ENCODE peak calls at places on chromosome X, in nine cellular contexts. D is renal cortical epithelial cell; V is T-helper 2 cell; Z is GM19239; M is choroid plexus epithelial cell; W is left kidney; G is spleen; E is ELR; Y is effector memory CD4-positive, alpha-beta T cell. F is an unnamed sample.
A peak's percentile ranks its signal among the peaks of the same experiment; 100 is the strongest.

GRCh38 chrX:136954930-136955329 is 74.4 kb upstream of the RBMX start:
- DNase-seq in D (peak; percentile 16), V (peak; percentile 52), Z (no peak), M (peak; percentile 66), W (peak; percentile 31), G (no peak), E (peak; percentile 49), Y (no peak), F (peak; percentile 56)

GRCh38 chrX:40245411-40246140 is 147.8 kb upstream of the BCOR start:
- DNase-seq in D (peak; percentile 65), V (peak; percentile 47), Z (no peak), M (peak; percentile 90), W (peak; percentile 47), G (no peak), E (peak; percentile 13), Y (no peak), F (no peak)

GRCh38 chrX:68997911-68998310 is 167.3 kb downstream of the PJA1 start:
- DNase-seq in D (no peak), V (no peak), Z (no peak), M (peak; percentile 66), W (peak; percentile 40), G (no peak), E (peak; percentile 4), Y (no peak), F (no peak)

GRCh38 chrX:56763556-56764152 is 34.6 kb downstream of the NBDY start:
- DNase-seq in D (no peak), V (peak; percentile 73), Z (no peak), M (no peak), W (no peak), G (peak; percentile 90), E (no peak), Y (peak; percentile 42), F (no peak)

GRCh38 chrX:51857159-51857733 is 36.2 kb upstream of the MAGED1 start:
- DNase-seq in D (no peak), V (no peak), Z (no peak), M (no peak), W (no peak), G (no peak), E (no peak), Y (no peak), F (no peak)

GRCh38 chrX:152917969-152918579 is 20.2 kb downstream of the ZNF185 start:
- DNase-seq in D (no peak), V (no peak), Z (no peak), M (peak; percentile 34), W (no peak), G (no peak), E (no peak), Y (no peak), F (no peak)

GRCh38 chrX:77527233-77528001 is 80.2 kb downstream of the FGF16 start:
- DNase-seq in D (no peak), V (no peak), Z (no peak), M (no peak), W (peak; percentile 16), G (peak; percentile 61), E (no peak), Y (no peak), F (peak; percentile 92)

GRCh38 chrX:49155243-49155899 is 7.2 kb upstream of the MAGIX start:
- DNase-seq in D (peak; percentile 82), V (peak; percentile 78), Z (no peak), M (peak; percentile 84), W (peak; percentile 77), G (no peak), E (peak; percentile 78), Y (peak; percentile 27), F (peak; percentile 96)

GRCh38 chrX:9626379-9626778 is 139.3 kb downstream of the GPR143 start:
- DNase-seq in D (peak; percentile 67), V (no peak), Z (no peak), M (no peak), W (no peak), G (no peak), E (no peak), Y (no peak), F (no peak)

GRCh38 chrX:7083468-7084396 is 63.8 kb upstream of the STS start:
- DNase-seq in D (peak; percentile 96), V (peak; percentile 94), Z (no peak), M (peak; percentile 92), W (no peak), G (no peak), E (peak; percentile 92), Y (peak; percentile 29), F (peak; percentile 52)

GRCh38 chrX:11759172-11759460 is 1.1 kb downstream of the MSL3 start:
- DNase-seq in D (no peak), V (no peak), Z (no peak), M (no peak), W (no peak), G (peak; percentile 88), E (no peak), Y (no peak), F (no peak)

GRCh38 chrX:49184294-49185061 is 1.7 kb downstream of the PRICKLE3 start:
- DNase-seq in D (peak; percentile 83), V (peak; percentile 44), Z (no peak), M (peak; percentile 90), W (peak; percentile 95), G (peak; percentile 89), E (peak; percentile 94), Y (no peak), F (no peak)

GRCh38 chrX:136892412-136892811 is 11.9 kb upstream of the RBMX start:
- DNase-seq in D (no peak), V (no peak), Z (no peak), M (no peak), W (no peak), G (no peak), E (no peak), Y (no peak), F (peak; percentile 27)

GRCh38 chrX:77937291-77937690 is 26.8 kb downstream of the ATP7A start:
- DNase-seq in D (peak; percentile 49), V (no peak), Z (no peak), M (peak; percentile 52), W (no peak), G (no peak), E (peak; percentile 78), Y (no peak), F (peak; percentile 33)

GRCh38 chrX:134244043-134244442 is 7.1 kb downstream of the CCDC160 start:
- DNase-seq in D (peak; percentile 62), V (no peak), Z (no peak), M (peak; percentile 72), W (peak; percentile 36), G (no peak), E (peak; percentile 4), Y (no peak), F (no peak)

GRCh38 chrX:8897259-8897658 is 96.1 kb upstream of the FAM9A start:
- DNase-seq in D (no peak), V (no peak), Z (no peak), M (no peak), W (no peak), G (no peak), E (peak; percentile 33), Y (no peak), F (no peak)

GRCh38 chrX:13398073-13398823 is 78.4 kb upstream of the ATXN3L start:
- DNase-seq in D (peak; percentile 98), V (no peak), Z (no peak), M (peak; percentile 98), W (peak; percentile 38), G (no peak), E (peak; percentile 97), Y (no peak), F (peak; percentile 4)

GRCh38 chrX:134738986-134739744 is 80.9 kb upstream of the PLAC1 start:
- DNase-seq in D (no peak), V (no peak), Z (no peak), M (no peak), W (no peak), G (no peak), E (no peak), Y (no peak), F (no peak)

GRCh38 chrX:69037786-69038185 is 127.5 kb downstream of the PJA1 start:
- DNase-seq in D (no peak), V (no peak), Z (no peak), M (no peak), W (no peak), G (no peak), E (no peak), Y (no peak), F (no peak)

GRCh38 chrX:109624022-109624421 is 950 bp downstream of the KCNE5 start:
- DNase-seq in D (no peak), V (no peak), Z (no peak), M (no peak), W (peak; percentile 17), G (no peak), E (no peak), Y (no peak), F (no peak)

GRCh38 chrX:120302434-120302833 is 8.8 kb downstream of the TMEM255A start:
- DNase-seq in D (peak; percentile 59), V (peak; percentile 85), Z (no peak), M (peak; percentile 41), W (peak; percentile 38), G (peak; percentile 91), E (no peak), Y (peak; percentile 38), F (peak; percentile 55)

GRCh38 chrX:41005445-41005992 is 79.7 kb upstream of the USP9X start:
- DNase-seq in D (no peak), V (no peak), Z (no peak), M (no peak), W (no peak), G (no peak), E (no peak), Y (no peak), F (no peak)

GRCh38 chrX:114162068-114162735 is 421.7 kb upstream of the HTR2C start:
- DNase-seq in D (no peak), V (no peak), Z (no peak), M (no peak), W (no peak), G (no peak), E (no peak), Y (no peak), F (peak; percentile 32)

GRCh38 chrX:50770702-50771101 is 43.3 kb downstream of the SHROOM4 start:
- DNase-seq in D (peak; percentile 72), V (no peak), Z (no peak), M (peak; percentile 26), W (peak; percentile 29), G (no peak), E (no peak), Y (no peak), F (no peak)

GRCh38 chrX:153560466-153560865 is 38.5 kb downstream of the CCNQ start:
- DNase-seq in D (no peak), V (no peak), Z (no peak), M (no peak), W (no peak), G (no peak), E (no peak), Y (no peak), F (no peak)

GRCh38 chrX:34578237-34578636 is 78.8 kb downstream of the TMEM47 start:
- DNase-seq in D (peak; percentile 44), V (no peak), Z (no peak), M (peak; percentile 71), W (peak; percentile 43), G (no peak), E (peak; percentile 33), Y (no peak), F (peak; percentile 28)

GRCh38 chrX:39896951-39897740 is 200.6 kb downstream of the BCOR start:
- DNase-seq in D (peak; percentile 74), V (no peak), Z (no peak), M (peak; percentile 57), W (peak; percentile 83), G (no peak), E (peak; percentile 50), Y (no peak), F (no peak)

GRCh38 chrX:45803383-45803921 is 602.8 kb upstream of the DIPK2B start:
- DNase-seq in D (peak; percentile 93), V (peak; percentile 80), Z (no peak), M (peak; percentile 85), W (no peak), G (no peak), E (peak; percentile 93), Y (no peak), F (peak; percentile 6)

GRCh38 chrX:153361781-153362397 is 27.9 kb downstream of the ZNF275 start:
- DNase-seq in D (peak; percentile 9), V (no peak), Z (no peak), M (no peak), W (peak; percentile 39), G (no peak), E (no peak), Y (no peak), F (peak; percentile 32)

GRCh38 chrX:39195156-39195555 is 393.9 kb downstream of the MID1IP1 start:
- DNase-seq in D (no peak), V (no peak), Z (no peak), M (no peak), W (peak; percentile 9), G (no peak), E (no peak), Y (no peak), F (no peak)

GRCh38 chrX:77003956-77004355 is 443.2 kb upstream of the FGF16 start:
- DNase-seq in D (no peak), V (peak; percentile 84), Z (no peak), M (no peak), W (no peak), G (no peak), E (no peak), Y (no peak), F (peak; percentile 92)